ENCODE peak calls at places on chromosomes 6 and 20, in nine cellular contexts. W is neuronal stem cell, D is cardiac muscle cell, J is mesendoderm, G is SJCRH30, K is stomach, L is adrenal gland, Y is HCT116, X is breast epithelium. B is an unnamed sample.

GRCh38 chr6:2937627-2938003 is 33.8 kb downstream of the SERPINB6 start:
- DNase-seq in J (no peak), W (no peak), L (no peak), K (no peak), G (no peak), X (no peak), D (no peak), Y (no peak), B (no peak)

GRCh38 chr6:82750570-82750969 is 315.1 kb downstream of the UBE3D start:
- DNase-seq in G (peak; percentile 62), D (no peak), K (no peak), Y (no peak), L (no peak), X (no peak), W (no peak), J (no peak), B (no peak)

GRCh38 chr6:71277926-71278594 is 10.6 kb upstream of the OGFRL1 start:
- DNase-seq in W (no peak), K (no peak), L (no peak), X (no peak), G (no peak), J (peak; percentile 41), Y (no peak), D (no peak), B (no peak)

GRCh38 chr6:21325201-21325856 is 268.2 kb upstream of the SOX4 start:
- DNase-seq in D (no peak), J (no peak), K (no peak), Y (no peak), L (no peak), X (no peak), G (no peak), W (no peak), B (no peak)

GRCh38 chr6:33781105-33781975 is 7.6 kb downstream of the LEMD2 start:
- DNase-seq in Y (peak; percentile 48), L (peak; percentile 67), J (peak; percentile 96), X (no peak), G (no peak), D (no peak), W (peak; percentile 71), K (no peak), B (no peak)

GRCh38 chr20:60477958-60478357 is 519.7 kb downstream of the CDH26 start:
- DNase-seq in J (no peak), X (no peak), K (no peak), W (no peak), G (no peak), D (no peak), L (peak; percentile 33), Y (no peak), B (no peak)

GRCh38 chr20:38548356-38549083 is 32.5 kb upstream of the ADIG start:
- DNase-seq in Y (no peak), K (no peak), L (no peak), G (no peak), J (no peak), X (no peak), D (no peak), W (no peak), B (no peak)

GRCh38 chr6:132819405-132820145 is 5.2 kb downstream of the RPS12 start:
- DNase-seq in L (no peak), W (no peak), Y (no peak), X (no peak), J (no peak), G (no peak), D (no peak), K (no peak), B (peak; percentile 69)

GRCh38 chr6:52524921-52525320 is 51.9 kb downstream of the TRAM2 start:
- DNase-seq in J (no peak), Y (no peak), X (no peak), G (peak; percentile 59), L (no peak), D (no peak), W (no peak), K (no peak), B (no peak)

GRCh38 chr20:2353231-2353630 is 27.5 kb upstream of the TGM6 start:
- DNase-seq in Y (no peak), W (no peak), X (no peak), K (no peak), L (no peak), J (peak; percentile 43), G (no peak), D (no peak), B (peak; percentile 74)

GRCh38 chr20:11520596-11520995 is 397.1 kb upstream of the BTBD3 start:
- DNase-seq in J (no peak), G (no peak), K (no peak), W (no peak), X (no peak), Y (no peak), D (no peak), L (no peak), B (no peak)

GRCh38 chr6:125807293-125807692 is 16.5 kb downstream of the NCOA7 start:
- DNase-seq in X (no peak), G (no peak), D (no peak), J (no peak), K (no peak), Y (no peak), L (no peak), W (no peak), B (no peak)

GRCh38 chr20:32553618-32554017 is 31.5 kb downstream of the NOL4L start:
- DNase-seq in D (no peak), K (no peak), J (no peak), L (no peak), W (no peak), X (no peak), G (no peak), Y (no peak), B (no peak)

DNA sequence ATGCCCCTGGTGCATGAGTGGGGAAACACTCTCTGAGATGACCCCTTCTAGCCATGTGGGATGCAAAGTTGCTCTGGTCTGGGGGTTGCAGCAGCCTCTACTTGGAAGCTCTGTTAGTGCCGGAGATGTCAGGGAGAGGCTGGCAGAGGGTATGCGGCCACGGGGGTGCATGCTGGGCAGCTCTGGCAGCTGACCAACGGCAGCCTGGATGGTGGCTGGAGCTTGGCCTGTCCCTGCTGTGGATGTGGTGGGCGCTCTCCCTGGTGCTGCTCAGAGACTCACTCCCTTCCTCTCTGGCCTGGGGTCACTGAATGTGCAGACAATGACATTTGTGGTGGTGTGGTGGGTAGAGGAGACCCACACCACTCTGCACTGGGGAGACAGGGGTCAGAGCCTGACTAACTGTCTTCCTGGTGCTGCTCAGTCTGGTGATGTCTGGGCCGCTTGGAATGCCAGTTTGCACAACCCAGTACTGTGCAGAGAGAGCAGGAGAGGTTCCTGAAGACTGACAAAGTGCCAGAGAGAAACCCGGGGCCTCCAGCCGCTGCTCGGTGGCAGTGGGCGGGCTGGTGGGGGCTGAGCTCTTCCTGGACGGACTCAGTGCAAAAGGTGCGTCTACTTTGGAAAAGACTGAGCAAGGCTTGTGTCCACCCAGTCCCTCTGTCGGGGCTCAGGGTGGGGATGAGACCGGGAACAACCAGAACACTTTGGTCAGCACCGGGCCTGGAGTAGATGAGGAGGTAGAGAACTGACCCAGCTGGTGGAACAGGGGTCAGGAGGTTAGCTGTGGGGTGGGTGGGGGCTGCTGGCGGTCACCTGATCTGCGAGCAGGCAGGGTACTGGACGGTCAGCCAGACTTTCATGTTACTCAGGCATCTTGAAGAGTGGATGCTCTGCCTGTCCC is 2.7 kb downstream of the MYT1 start:
- DNase-seq in J (peak; percentile 19), X (no peak), G (no peak), Y (no peak), D (peak; percentile 67), W (no peak), L (no peak), K (no peak), B (no peak)
- H3K27me3 ChIP-seq in J (no peaks in the 10 kb centered on the region), X (peaks cover 70% of the 10 kb centered on the region), G (peaks cover 55% of the 10 kb centered on the region), Y (no peaks in the 10 kb centered on the region), D (peaks cover 35% of the 10 kb centered on the region), W (peaks cover 64% of the 10 kb centered on the region), L (peaks cover 22% of the 10 kb centered on the region), K (peaks cover 95% of the 10 kb centered on the region), B (no peaks in the 10 kb centered on the region)

GRCh38 chr20:6407163-6407562 is 284.3 kb upstream of the FERMT1 start:
- DNase-seq in J (no peak), G (no peak), D (no peak), Y (no peak), L (no peak), K (no peak), W (no peak), X (no peak), B (no peak)
- H3K27me3 ChIP-seq in J (no peaks in the 10 kb centered on the region), G (no peaks in the 10 kb centered on the region), D (no peaks in the 10 kb centered on the region), Y (no peaks in the 10 kb centered on the region), L (no peaks in the 10 kb centered on the region), K (no peaks in the 10 kb centered on the region), W (no peaks in the 10 kb centered on the region), X (no peaks in the 10 kb centered on the region), B (no peaks in the 10 kb centered on the region)

GRCh38 chr20:23314714-23315498 is 35.7 kb upstream of the NXT1 start:
- DNase-seq in L (no peak), K (no peak), X (no peak), Y (no peak), W (no peak), G (no peak), D (no peak), J (no peak), B (no peak)

GRCh38 chr20:23320317-23320716 is 30.3 kb upstream of the NXT1 start:
- DNase-seq in G (peak; percentile 91), L (no peak), K (no peak), D (no peak), X (no peak), Y (peak; percentile 26), W (no peak), J (no peak), B (no peak)

GRCh38 chr20:23318347-23318746 is 32.2 kb upstream of the NXT1 start:
- DNase-seq in W (no peak), D (no peak), K (no peak), Y (no peak), L (no peak), J (no peak), X (no peak), G (no peak), B (no peak)

GRCh38 chr20:23317081-23317480 is 33.5 kb upstream of the NXT1 start:
- DNase-seq in X (no peak), J (no peak), D (no peak), Y (no peak), G (no peak), W (no peak), L (no peak), K (no peak), B (no peak)

DNA sequence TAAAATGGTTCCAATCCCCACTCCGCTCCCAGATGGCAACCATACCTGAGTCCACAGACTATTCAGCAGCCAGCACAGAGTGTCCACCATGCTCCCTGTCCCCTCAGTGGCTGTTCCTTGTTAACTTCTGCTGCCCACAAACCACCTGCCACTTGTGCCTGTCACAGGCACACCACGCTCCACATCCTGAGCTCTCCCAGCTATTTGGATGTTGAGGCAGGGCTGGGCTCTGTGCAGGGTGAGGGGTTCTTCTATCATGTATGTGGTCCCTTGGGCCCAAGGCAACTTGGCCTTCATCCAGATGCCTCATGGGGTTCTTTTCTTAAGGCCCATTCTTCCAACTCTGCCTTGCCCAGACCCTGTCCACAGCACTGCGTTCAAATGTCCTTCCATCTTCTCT is 34.0 kb upstream of the NXT1 start:
- DNase-seq in W (no peak), L (no peak), K (no peak), D (no peak), Y (no peak), G (no peak), X (no peak), J (no peak), B (no peak)
- H3K27me3 ChIP-seq in W (no peaks in the 10 kb centered on the region), L (no peaks in the 10 kb centered on the region), K (no peaks in the 10 kb centered on the region), D (no peaks in the 10 kb centered on the region), Y (peaks cover 52% of the 10 kb centered on the region), G (no peaks in the 10 kb centered on the region), X (no peaks in the 10 kb centered on the region), J (no peaks in the 10 kb centered on the region), B (no peaks in the 10 kb centered on the region)

DNA sequence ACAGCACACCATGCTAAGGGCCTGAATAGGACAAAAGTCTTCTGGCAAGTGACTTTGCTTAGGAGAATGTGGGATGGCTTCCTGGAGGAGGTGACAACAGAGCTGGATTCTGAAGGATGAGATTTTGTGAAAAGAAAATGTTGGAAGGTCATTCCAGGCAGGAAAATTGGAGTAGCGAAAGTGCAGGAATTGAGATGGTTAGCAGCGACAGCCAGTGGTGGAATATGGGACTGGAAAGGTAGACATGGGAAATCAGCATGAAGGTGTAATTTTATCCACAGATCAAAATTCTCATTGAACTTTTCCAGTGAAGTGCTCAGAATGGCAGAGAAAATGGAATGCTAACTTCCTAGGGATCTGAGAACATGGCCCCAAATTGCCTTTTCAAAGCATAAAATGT is 5.7 kb upstream of the BACH2 start:
- DNase-seq in K (no peak), L (no peak), G (no peak), Y (no peak), J (no peak), W (no peak), X (no peak), D (no peak), B (no peak)
- H3K27me3 ChIP-seq in K (peaks cover 13% of the 10 kb centered on the region), L (no peaks in the 10 kb centered on the region), G (peaks cover 5% of the 10 kb centered on the region), Y (no peaks in the 10 kb centered on the region), J (no peaks in the 10 kb centered on the region), W (peaks cover 45% of the 10 kb centered on the region), X (no peaks in the 10 kb centered on the region), D (no peaks in the 10 kb centered on the region), B (peaks cover 3% of the 10 kb centered on the region)